ENCODE peak calls at places on chromosomes 11 and 22, in eight cellular contexts. R, Z, F, N, S, G, E and K are unnamed samples.

GRCh38 chr22:49208768-49209252 is 618.9 kb downstream of the BRD1 start:
- DNase-seq in N (peak; percentile 87), G (no peak), R (peak; percentile 62), S (no peak), Z (no peak), E (no peak), F (no peak), K (no peak)

GRCh38 chr11:2700415-2701211 is 819 bp upstream of the KCNQ1OT1 start:
- DNase-seq in Z (peak; percentile 80), S (no peak), R (peak; percentile 92), F (peak; percentile 28), E (peak; percentile 54), G (peak; percentile 47), N (peak; percentile 85), K (no peak)

GRCh38 chr11:60625262-60625661 is 74.2 kb upstream of the MS4A8 start:
- DNase-seq in N (peak; percentile 81), G (no peak), Z (no peak), R (no peak), S (no peak), E (no peak), F (peak; percentile 28), K (no peak)

GRCh38 chr11:117062503-117062902 is 35.7 kb downstream of the SIK3 start:
- DNase-seq in G (no peak), N (no peak), S (no peak), Z (no peak), F (no peak), R (no peak), E (no peak), K (no peak)

GRCh38 chr11:17986711-17987220 is 26.1 kb downstream of the SERGEF start:
- DNase-seq in F (no peak), N (no peak), S (no peak), R (no peak), G (no peak), E (no peak), Z (no peak), K (no peak)

GRCh38 chr11:61694971-61695706 is 14.9 kb downstream of the DAGLA start:
- DNase-seq in G (peak; percentile 19), N (peak; percentile 85), S (no peak), R (peak; percentile 87), Z (peak; percentile 43), E (peak; percentile 78), F (no peak), K (no peak)

GRCh38 chr22:29641052-29641780 is 37.8 kb downstream of the NF2 start:
- DNase-seq in G (no peak), R (no peak), E (no peak), N (no peak), Z (peak; percentile 19), F (no peak), S (no peak), K (no peak)

GRCh38 chr11:65906602-65907001 is 6.4 kb upstream of the FOSL1 start:
- DNase-seq in G (no peak), N (no peak), R (no peak), F (no peak), S (no peak), E (no peak), Z (no peak), K (no peak)

GRCh38 chr11:68750197-68750987 is 928 bp downstream of the TESMIN start:
- DNase-seq in E (no peak), F (no peak), S (peak; percentile 15), G (no peak), Z (peak; percentile 24), R (no peak), N (peak; percentile 85), K (no peak)

GRCh38 chr22:48528221-48528915 is 1299.3 kb downstream of the BRD1 start:
- DNase-seq in G (no peak), E (no peak), F (no peak), N (no peak), R (no peak), Z (no peak), S (no peak), K (no peak)

GRCh38 chr22:26585104-26585790 is 4.7 kb downstream of the TPST2 start:
- DNase-seq in Z (no peak), N (no peak), G (no peak), E (peak; percentile 45), S (no peak), R (no peak), F (peak; percentile 80), K (no peak)

GRCh38 chr11:62402226-62402625 is 16.6 kb upstream of the SCGB1A1 start:
- DNase-seq in F (no peak), R (peak; percentile 90), Z (peak; percentile 49), S (peak; percentile 34), G (peak; percentile 71), N (no peak), E (no peak), K (no peak)

DNA sequence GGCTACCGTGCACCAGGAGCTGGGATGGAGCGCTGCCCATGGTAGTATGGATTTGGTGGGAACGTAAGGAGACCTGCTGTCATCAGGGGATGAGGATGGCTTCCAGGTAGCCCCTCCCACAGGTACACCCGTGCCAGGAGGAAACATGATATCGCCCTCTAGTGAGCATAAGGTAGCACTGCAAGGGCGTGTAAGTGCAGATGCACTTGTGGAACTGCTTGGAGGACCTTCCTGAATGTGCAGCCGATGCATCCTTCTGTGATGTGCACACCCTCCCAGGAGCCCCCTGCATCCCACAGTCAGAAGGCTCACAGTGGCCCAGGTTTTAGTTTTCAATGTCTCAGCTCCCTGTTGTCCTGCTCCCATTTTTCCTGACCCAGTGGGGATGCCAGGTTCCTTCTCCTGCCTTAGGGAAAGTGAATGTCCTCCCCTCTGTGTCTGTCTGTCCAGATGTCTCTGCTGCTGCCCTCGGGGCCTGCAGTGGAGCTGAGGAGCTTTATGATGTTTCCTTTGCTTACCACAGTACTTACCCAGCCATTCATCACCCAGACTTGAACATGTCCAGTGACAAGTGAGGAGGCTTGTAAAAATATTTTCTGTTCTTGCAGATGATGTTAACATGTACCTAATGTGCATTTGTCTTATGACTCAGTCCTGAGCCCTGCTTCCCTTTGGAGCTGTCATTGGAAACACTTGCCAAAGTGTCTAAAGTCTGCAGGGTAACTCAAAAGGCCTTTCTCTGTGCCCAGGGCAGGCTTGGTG is 49.2 kb downstream of the DBX1 start:
- DNase-seq in Z (peak; percentile 55), F (peak; percentile 85), S (no peak), E (no peak), G (no peak), N (peak; percentile 92), R (no peak), K (no peak)
- H3K4me1 ChIP-seq in Z (peaks cover 14% of the 10 kb centered on the region), F (peaks cover 31% of the 10 kb centered on the region), S (no peaks in the 10 kb centered on the region), E (peaks cover 8% of the 10 kb centered on the region), G (peaks cover 11% of the 10 kb centered on the region), N (no peaks in the 10 kb centered on the region), R (peaks cover 23% of the 10 kb centered on the region), K (peaks cover 34% of the 10 kb centered on the region)

GRCh38 chr22:18057568-18058209 is 20.1 kb upstream of the PEX26 start:
- DNase-seq in F (peak; percentile 100), N (no peak), Z (peak; percentile 74), R (no peak), E (peak; percentile 83), S (no peak), G (peak; percentile 60), K (peak; percentile 84)

GRCh38 chr22:18058770-18059169 is 19.0 kb upstream of the PEX26 start:
- DNase-seq in F (no peak), R (no peak), G (no peak), E (no peak), N (no peak), Z (no peak), S (no peak), K (no peak)

GRCh38 chr22:18060646-18061620 is 16.9 kb upstream of the PEX26 start:
- DNase-seq in G (no peak), Z (peak; percentile 50), F (peak; percentile 50), E (no peak), N (no peak), S (no peak), R (no peak), K (no peak)

GRCh38 chr22:18059473-18059872 is 18.3 kb upstream of the PEX26 start:
- DNase-seq in R (no peak), E (no peak), Z (no peak), G (no peak), S (no peak), F (no peak), N (no peak), K (no peak)

DNA sequence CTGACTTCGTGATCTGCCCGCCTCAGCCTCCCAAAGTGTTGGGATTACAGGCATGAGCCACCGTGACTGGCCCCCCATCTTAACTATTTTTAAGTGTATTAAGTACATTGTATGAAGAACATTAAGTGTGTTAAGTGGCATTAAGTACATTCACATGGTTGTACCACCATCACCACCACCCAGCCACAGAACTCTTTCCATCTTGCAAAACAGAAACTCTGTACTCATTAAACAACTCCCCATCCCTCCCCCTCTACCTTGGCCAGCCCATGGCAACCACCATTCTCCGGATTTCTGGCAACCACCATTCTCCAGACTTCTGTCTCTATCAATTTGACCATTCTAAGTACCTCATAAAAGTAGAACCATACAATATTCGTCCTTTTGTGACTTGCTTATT is 17.8 kb upstream of the PEX26 start:
- DNase-seq in F (no peak), S (no peak), Z (no peak), E (no peak), R (no peak), G (no peak), N (no peak), K (no peak)
- H3K4me1 ChIP-seq in F (peaks cover 28% of the 10 kb centered on the region), S (no peaks in the 10 kb centered on the region), Z (peaks cover 27% of the 10 kb centered on the region), E (peaks cover 33% of the 10 kb centered on the region), R (peaks cover 32% of the 10 kb centered on the region), G (peaks cover 28% of the 10 kb centered on the region), N (no peaks in the 10 kb centered on the region), K (peaks cover 19% of the 10 kb centered on the region)

GRCh38 chr11:85086511-85087284 is 540.4 kb downstream of the DLG2 start:
- DNase-seq in S (no peak), E (no peak), F (no peak), Z (no peak), N (no peak), R (no peak), G (no peak), K (no peak)

GRCh38 chr11:85088286-85088685 is 538.9 kb downstream of the DLG2 start:
- DNase-seq in F (peak; percentile 15), E (no peak), R (no peak), N (no peak), G (no peak), S (no peak), Z (no peak), K (no peak)

GRCh38 chr11:85095239-85095638 is 531.9 kb downstream of the DLG2 start:
- DNase-seq in G (no peak), Z (no peak), S (no peak), E (no peak), N (no peak), F (no peak), R (no peak), K (no peak)

GRCh38 chr11:85094795-85095194 is 532.3 kb downstream of the DLG2 start:
- DNase-seq in G (no peak), E (no peak), S (no peak), F (no peak), Z (no peak), N (no peak), R (no peak), K (no peak)

GRCh38 chr11:85089654-85090053 is 537.5 kb downstream of the DLG2 start:
- DNase-seq in R (no peak), E (no peak), N (no peak), Z (no peak), G (no peak), F (no peak), S (no peak), K (no peak)
- H3K4me1 ChIP-seq in R (no peaks in the 10 kb centered on the region), E (no peaks in the 10 kb centered on the region), N (no peaks in the 10 kb centered on the region), Z (no peaks in the 10 kb centered on the region), G (no peaks in the 10 kb centered on the region), F (peaks cover 3% of the 10 kb centered on the region), S (no peaks in the 10 kb centered on the region), K (no peaks in the 10 kb centered on the region)

DNA sequence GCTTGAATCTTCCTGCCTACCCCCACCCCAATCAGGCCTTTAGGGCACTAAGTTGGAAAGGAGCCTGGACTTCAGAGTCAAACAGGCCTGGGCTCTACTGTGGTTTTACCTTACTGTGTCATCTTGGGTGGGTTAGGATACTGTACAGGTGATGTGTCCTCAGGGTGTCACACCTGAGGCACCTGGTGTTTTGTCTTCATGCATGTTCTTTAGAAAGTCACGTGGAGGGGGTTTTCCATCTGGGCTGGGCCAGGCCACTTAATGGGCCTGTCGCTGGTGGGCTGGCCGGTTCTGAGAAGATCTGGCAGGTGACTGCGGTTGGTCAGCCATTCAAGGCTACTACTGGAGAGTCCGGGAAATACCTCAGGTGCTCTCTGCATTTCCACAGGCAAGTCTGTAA is 92.6 kb downstream of the SWAP70 start:
- DNase-seq in E (no peak), R (no peak), F (no peak), S (no peak), Z (no peak), G (no peak), N (no peak), K (no peak)
- H3K4me1 ChIP-seq in E (peaks cover 25% of the 10 kb centered on the region), R (peaks cover 75% of the 10 kb centered on the region), F (peaks cover 54% of the 10 kb centered on the region), S (peaks cover 7% of the 10 kb centered on the region), Z (peaks cover 30% of the 10 kb centered on the region), G (peaks cover 28% of the 10 kb centered on the region), N (no peaks in the 10 kb centered on the region), K (peaks cover 11% of the 10 kb centered on the region)